ENCODE peak calls at places on chromosome 1, in seven cellular contexts. X, B, F, E, V, T and M are unnamed samples.

GRCh38 chr1:56644941-56645662 is at the start of gene PRKAA2:
- DNase-seq in F (peak; percentile 41), V (peak; percentile 91), E (peak; percentile 40), X (peak; percentile 78), T (no peak), B (no peak), M (peak; percentile 37)

GRCh38 chr1:202101182-202101581 is 21.5 kb upstream of the GPR37L1 start:
- DNase-seq in V (peak; percentile 55), F (no peak), T (no peak), E (no peak), X (no peak), B (no peak), M (no peak)

GRCh38 chr1:241934843-241935242 is 22.7 kb upstream of the BECN2 start:
- DNase-seq in V (no peak), B (no peak), E (no peak), X (no peak), F (no peak), T (no peak), M (no peak)

GRCh38 chr1:109669246-109669948 is 1.5 kb downstream of the GSTM2 start:
- DNase-seq in F (no peak), V (no peak), B (no peak), E (peak; percentile 3), T (no peak), X (no peak), M (no peak)

GRCh38 chr1:218447010-218447689 is 102.0 kb downstream of the TGFB2 start:
- DNase-seq in X (no peak), F (no peak), T (no peak), E (no peak), B (no peak), V (no peak), M (no peak)

GRCh38 chr1:89998306-89998705 is 3.4 kb downstream of the ZNF326 start:
- DNase-seq in V (no peak), B (no peak), F (no peak), T (no peak), X (no peak), E (no peak), M (no peak)

GRCh38 chr1:208173749-208174148 is 70.4 kb downstream of the PLXNA2 start:
- DNase-seq in X (no peak), V (no peak), E (no peak), B (no peak), F (no peak), T (no peak), M (no peak)

GRCh38 chr1:31505884-31506497 is 70.3 kb upstream of the TINAGL1 start:
- DNase-seq in X (no peak), V (no peak), E (no peak), B (no peak), T (peak; percentile 83), F (no peak), M (no peak)

GRCh38 chr1:183870351-183871077 is 65.6 kb downstream of the RGL1 start:
- DNase-seq in E (no peak), F (no peak), B (no peak), V (no peak), T (no peak), X (no peak), M (no peak)

GRCh38 chr1:156543066-156543465 is 29.3 kb downstream of the IQGAP3 start:
- DNase-seq in X (no peak), T (no peak), B (no peak), F (no peak), V (no peak), E (no peak), M (no peak)

GRCh38 chr1:204171751-204172178 is 5.6 kb upstream of the REN start:
- DNase-seq in V (no peak), F (peak; percentile 80), X (no peak), T (no peak), E (no peak), B (peak; percentile 81), M (no peak)

GRCh38 chr1:55478742-55479141 is 263.6 kb upstream of the USP24 start:
- DNase-seq in T (no peak), V (no peak), E (no peak), F (peak; percentile 20), X (no peak), B (peak; percentile 15), M (peak; percentile 14)

GRCh38 chr1:184218436-184218835 is 166.9 kb downstream of the TSEN15 start:
- DNase-seq in V (no peak), E (no peak), T (no peak), B (no peak), F (no peak), X (no peak), M (no peak)

GRCh38 chr1:55329826-55330432 is 114.8 kb upstream of the USP24 start:
- DNase-seq in X (no peak), B (no peak), F (no peak), T (no peak), V (no peak), E (no peak), M (no peak)

GRCh38 chr1:234533034-234533571 is 54.1 kb upstream of the TARBP1 start:
- DNase-seq in B (no peak), X (no peak), E (no peak), F (no peak), T (no peak), V (no peak), M (no peak)

GRCh38 chr1:78369546-78369945 is 121.2 kb upstream of the PTGFR start:
- DNase-seq in V (no peak), E (no peak), X (no peak), F (no peak), T (no peak), B (no peak), M (no peak)

GRCh38 chr1:93061895-93062792 is 16.9 kb upstream of the MTF2 start:
- DNase-seq in F (peak; percentile 54), V (peak; percentile 51), B (peak; percentile 47), E (peak; percentile 53), T (no peak), X (peak; percentile 49), M (peak; percentile 57)

GRCh38 chr1:28085129-28085528 is 3.3 kb downstream of the EYA3 start:
- DNase-seq in X (no peak), F (no peak), B (no peak), V (no peak), T (no peak), E (no peak), M (no peak)

GRCh38 chr1:214076004-214076320 is 88.2 kb downstream of the PROX1 start:
- DNase-seq in V (no peak), E (no peak), B (no peak), T (no peak), F (no peak), X (no peak), M (no peak)

GRCh38 chr1:17893891-17894631 is 138.9 kb downstream of the ACTL8 start:
- DNase-seq in T (no peak), E (no peak), B (no peak), F (no peak), X (no peak), V (no peak), M (no peak)

GRCh38 chr1:160367934-160368923 is 1.4 kb downstream of the NHLH1 start:
- DNase-seq in X (no peak), F (no peak), V (no peak), T (no peak), B (no peak), E (peak; percentile 79), M (no peak)

GRCh38 chr1:200755456-200755855 is 16.8 kb downstream of the CAMSAP2 start:
- DNase-seq in X (no peak), B (no peak), T (no peak), E (no peak), V (no peak), F (no peak), M (no peak)

GRCh38 chr1:116501041-116501869 is 69.6 kb downstream of the CD58 start:
- DNase-seq in B (no peak), X (no peak), V (no peak), E (no peak), F (no peak), T (no peak), M (no peak)

GRCh38 chr1:116497660-116498059 is 73.2 kb downstream of the CD58 start:
- DNase-seq in T (no peak), E (no peak), F (no peak), V (no peak), X (no peak), B (no peak), M (no peak)

GRCh38 chr1:116496898-116497297 is 73.9 kb downstream of the CD58 start:
- DNase-seq in E (no peak), T (no peak), X (no peak), F (no peak), B (no peak), V (no peak), M (no peak)

GRCh38 chr1:116496380-116496779 is 74.4 kb downstream of the CD58 start:
- DNase-seq in X (no peak), F (peak; percentile 75), V (no peak), B (no peak), T (no peak), E (no peak), M (no peak)

DNA sequence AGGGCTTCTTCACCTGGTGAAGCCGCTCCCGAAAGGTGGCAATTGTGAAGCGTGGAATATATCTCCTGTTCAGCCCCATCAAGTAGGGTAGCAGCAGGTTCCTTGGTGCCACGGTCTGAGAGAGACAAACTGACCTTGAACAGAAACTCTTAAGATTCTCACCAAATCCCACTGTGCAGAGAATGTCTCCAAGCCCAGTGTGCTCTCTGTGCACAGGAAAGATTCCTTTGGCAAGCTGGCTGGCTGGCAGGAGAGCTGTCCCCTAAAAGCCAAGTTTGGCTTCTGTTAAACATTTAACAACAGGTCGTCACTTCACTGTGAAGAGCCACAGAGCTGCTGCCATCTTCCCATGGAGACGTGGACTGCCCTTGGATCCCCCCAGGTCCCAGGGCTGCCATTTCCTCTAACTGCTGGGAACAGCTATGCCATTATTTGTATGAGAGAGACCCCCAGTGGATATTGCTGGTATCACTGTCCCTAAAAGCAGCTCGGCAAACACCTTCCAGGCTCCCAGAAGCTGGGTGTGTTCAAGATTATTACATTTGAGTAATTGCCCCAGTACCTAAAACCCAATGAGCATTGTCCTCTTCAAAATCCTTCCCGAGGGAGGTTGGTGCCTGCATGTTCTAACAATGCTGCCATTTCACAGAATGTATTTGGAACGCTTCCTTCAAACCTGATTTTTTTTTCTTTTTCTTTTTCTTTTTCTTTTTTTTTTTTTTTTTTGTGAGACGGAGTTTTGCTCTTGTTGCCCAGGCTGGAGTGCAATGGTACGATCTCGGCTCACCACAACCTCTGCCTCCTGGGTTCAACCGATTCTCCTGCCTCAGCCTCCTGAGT is 71.8 kb downstream of the CD58 start:
- DNase-seq in E (peak; percentile 86), B (peak; percentile 55), T (no peak), X (peak; percentile 77), V (peak; percentile 88), F (peak; percentile 68), M (peak; percentile 69)
- TF ChIP-seq JUND in E (peak; percentile 56), B (no peak), T (no peak), X (no peak), V (no peak), F (no peak), M (no peak)

GRCh38 chr1:228697209-228698016 is 37.9 kb upstream of the RHOU start:
- DNase-seq in V (peak; percentile 37), B (no peak), X (no peak), T (no peak), F (peak; percentile 60), E (no peak), M (peak; percentile 47)
- TF ChIP-seq JUND in V (no peak), B (no peak), X (no peak), T (no peak), F (no peak), E (no peak), M (no peak)

GRCh38 chr1:159261311-159261710 is 40.8 kb upstream of the FCER1A start:
- DNase-seq in T (no peak), V (no peak), E (no peak), B (no peak), F (no peak), X (no peak), M (no peak)
- TF ChIP-seq JUND in T (no peak), V (no peak), E (no peak), B (no peak), F (no peak), X (no peak), M (no peak)

GRCh38 chr1:94983343-94983742 is 56.4 kb upstream of the CNN3 start:
- DNase-seq in V (no peak), B (no peak), T (no peak), E (no peak), X (no peak), F (no peak), M (no peak)
- TF ChIP-seq JUND in V (no peak), B (no peak), T (no peak), E (no peak), X (no peak), F (no peak), M (no peak)